ENCODE peak calls at places on chromosomes 7 and 10, in four cellular contexts. J is CD8-positive, alpha-beta T cell; H is NB4; W is Calu3. S is an unnamed sample.

GRCh38 chr7:146090023-146090645 is 26.5 kb upstream of the CNTNAP2 start:
- DNase-seq in J (no peak), H (peak), W (peak), S (no peak)

GRCh38 chr7:17530249-17530648 is 231.8 kb downstream of the AHR start:
- DNase-seq in W (no peak), J (no peak), H (no peak), S (no peak)

GRCh38 chr10:114525368-114525949 is 121.2 kb upstream of the AFAP1L2 start:
- DNase-seq in W (no peak), J (no peak), H (no peak), S (no peak)

GRCh38 chr10:6201511-6201975 is 1.2 kb upstream of the PFKFB3 start:
- DNase-seq in W (peak), J (peak), H (peak), S (peak)

GRCh38 chr7:151699147-151699546 is 177.8 kb downstream of the PRKAG2 start:
- DNase-seq in W (no peak), J (no peak), H (peak), S (no peak)

GRCh38 chr7:99794585-99795502 is 10.9 kb upstream of the CYP3A4 start:
- DNase-seq in W (no peak), H (no peak), J (no peak), S (no peak)

GRCh38 chr10:4246881-4247358 is 461.9 kb upstream of the KLF6 start:
- DNase-seq in J (no peak), H (no peak), W (no peak), S (no peak)

GRCh38 chr7:102392332-102392731 is 3.8 kb upstream of the PRKRIP1 start:
- DNase-seq in W (no peak), H (no peak), J (no peak), S (no peak)

GRCh38 chr10:130040817-130041330 is 69.8 kb downstream of the C10orf143 start:
- DNase-seq in H (no peak), W (no peak), J (no peak), S (no peak)

GRCh38 chr10:88731296-88731695 is 25.2 kb downstream of the LIPK start:
- DNase-seq in J (no peak), H (no peak), W (peak), S (no peak)
- TF ChIP-seq CTCF in J (no peak), H (no peak), W (no peak), S (no peak)

GRCh38 chr10:44879531-44879899 is 31.6 kb upstream of the TMEM72 start:
- DNase-seq in W (no peak), H (no peak), J (no peak), S (no peak)
- TF ChIP-seq CTCF in W (no peak), H (no peak), J (no peak), S (no peak)

GRCh38 chr7:23183279-23184012 is 1.6 kb downstream of the NUP42 start:
- DNase-seq in W (no peak), J (no peak), H (peak), S (no peak)

GRCh38 chr7:23185980-23186379 is 4.1 kb downstream of the NUP42 start:
- DNase-seq in H (no peak), J (no peak), W (no peak), S (no peak)

GRCh38 chr7:23184291-23184690 is 2.4 kb downstream of the NUP42 start:
- DNase-seq in W (no peak), H (no peak), J (no peak), S (no peak)

GRCh38 chr7:23184709-23185354 is 3.0 kb downstream of the NUP42 start:
- DNase-seq in J (no peak), W (peak), H (peak), S (peak)

GRCh38 chr7:23181684-23182553 is at the start of gene NUP42:
- DNase-seq in H (peak), J (peak), W (peak), S (peak)
- TF ChIP-seq CTCF in H (no peak), J (no peak), W (no peak), S (no peak)

GRCh38 chr7:6553460-6554044 is 2.3 kb upstream of the GRID2IP start:
- DNase-seq in W (no peak), H (no peak), J (no peak), S (no peak)

GRCh38 chr7:6559896-6560295 is 8.6 kb upstream of the GRID2IP start:
- DNase-seq in W (no peak), J (no peak), H (no peak), S (no peak)

GRCh38 chr7:6556196-6556595 is 4.9 kb upstream of the GRID2IP start:
- DNase-seq in W (peak), H (no peak), J (no peak), S (no peak)

GRCh38 chr7:6554848-6555247 is 3.6 kb upstream of the GRID2IP start:
- DNase-seq in J (no peak), H (no peak), W (no peak), S (no peak)

GRCh38 chr7:6558837-6559236 is 7.6 kb upstream of the GRID2IP start:
- DNase-seq in W (peak), H (peak), J (no peak), S (peak)
- TF ChIP-seq CTCF in W (peak), H (peak), J (peak), S (peak)

DNA sequence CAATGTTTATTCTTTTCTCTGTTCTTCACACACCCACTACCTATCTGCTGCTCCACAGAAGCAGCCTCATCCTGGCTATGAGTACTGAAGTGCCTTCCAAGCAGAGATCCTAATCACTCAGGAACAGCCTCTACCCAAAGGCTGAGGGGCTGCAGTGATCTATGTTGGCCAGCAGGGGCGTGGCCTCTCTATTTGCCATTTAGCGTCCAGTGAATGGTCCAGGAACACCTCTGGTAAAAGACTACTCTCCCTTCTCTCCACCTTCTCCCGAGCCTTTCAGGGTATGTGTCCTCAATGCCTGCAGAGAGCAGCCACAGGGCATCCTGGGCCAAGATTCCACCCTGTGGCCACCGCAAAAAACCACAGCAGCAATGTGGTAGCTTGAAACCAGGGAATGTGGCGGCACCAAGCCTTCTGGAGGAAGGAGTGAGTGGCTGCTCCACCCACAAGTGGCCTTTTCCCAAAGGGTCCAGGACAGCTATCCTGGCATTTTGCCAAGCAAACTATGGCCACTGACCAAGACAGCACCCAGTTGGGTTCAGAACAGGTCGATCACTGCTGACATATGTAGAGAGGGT is 70.9 kb downstream of the SYPL1 start:
- DNase-seq in W (peak), J (no peak), H (peak), S (peak)
- TF ChIP-seq CTCF in W (peak), J (peak), H (peak), S (peak)

DNA sequence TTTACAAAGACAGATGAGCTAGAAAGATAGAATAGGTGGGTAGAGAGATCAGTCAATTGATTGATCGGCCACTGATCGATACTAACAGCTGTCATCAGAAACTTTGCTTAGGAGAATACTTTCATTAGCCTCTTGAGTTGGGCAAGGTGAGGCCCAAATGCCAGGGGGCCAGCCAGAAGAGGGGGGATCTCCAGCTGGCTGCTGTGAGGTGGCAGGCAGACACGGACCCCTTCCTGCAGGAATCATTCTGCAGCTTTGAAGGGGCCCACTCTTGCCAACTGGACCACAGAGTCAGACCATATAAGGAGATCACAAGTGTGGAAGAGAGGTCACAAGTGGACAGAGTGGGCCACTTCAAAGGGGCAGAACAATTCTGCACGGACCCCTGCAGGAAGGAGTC is 62.9 kb upstream of the DOCK1 start:
- DNase-seq in H (no peak), J (no peak), W (no peak), S (no peak)
- TF ChIP-seq CTCF in H (no peak), J (no peak), W (no peak), S (no peak)

GRCh38 chr7:142025896-142026295 is 30.2 kb downstream of the MGAM start:
- DNase-seq in H (no peak), W (no peak), J (no peak), S (no peak)

GRCh38 chr7:142024547-142024946 is 28.9 kb downstream of the MGAM start:
- DNase-seq in H (no peak), W (no peak), J (no peak), S (no peak)

GRCh38 chr7:142030846-142031245 is 35.2 kb downstream of the MGAM start:
- DNase-seq in W (no peak), J (no peak), H (peak), S (no peak)

GRCh38 chr7:142033154-142033553 is 37.5 kb downstream of the MGAM start:
- DNase-seq in W (no peak), H (no peak), J (no peak), S (no peak)

GRCh38 chr7:142030294-142030693 is 34.6 kb downstream of the MGAM start:
- DNase-seq in J (no peak), W (no peak), H (peak), S (no peak)
- TF ChIP-seq CTCF in J (no peak), W (no peak), H (peak), S (no peak)

DNA sequence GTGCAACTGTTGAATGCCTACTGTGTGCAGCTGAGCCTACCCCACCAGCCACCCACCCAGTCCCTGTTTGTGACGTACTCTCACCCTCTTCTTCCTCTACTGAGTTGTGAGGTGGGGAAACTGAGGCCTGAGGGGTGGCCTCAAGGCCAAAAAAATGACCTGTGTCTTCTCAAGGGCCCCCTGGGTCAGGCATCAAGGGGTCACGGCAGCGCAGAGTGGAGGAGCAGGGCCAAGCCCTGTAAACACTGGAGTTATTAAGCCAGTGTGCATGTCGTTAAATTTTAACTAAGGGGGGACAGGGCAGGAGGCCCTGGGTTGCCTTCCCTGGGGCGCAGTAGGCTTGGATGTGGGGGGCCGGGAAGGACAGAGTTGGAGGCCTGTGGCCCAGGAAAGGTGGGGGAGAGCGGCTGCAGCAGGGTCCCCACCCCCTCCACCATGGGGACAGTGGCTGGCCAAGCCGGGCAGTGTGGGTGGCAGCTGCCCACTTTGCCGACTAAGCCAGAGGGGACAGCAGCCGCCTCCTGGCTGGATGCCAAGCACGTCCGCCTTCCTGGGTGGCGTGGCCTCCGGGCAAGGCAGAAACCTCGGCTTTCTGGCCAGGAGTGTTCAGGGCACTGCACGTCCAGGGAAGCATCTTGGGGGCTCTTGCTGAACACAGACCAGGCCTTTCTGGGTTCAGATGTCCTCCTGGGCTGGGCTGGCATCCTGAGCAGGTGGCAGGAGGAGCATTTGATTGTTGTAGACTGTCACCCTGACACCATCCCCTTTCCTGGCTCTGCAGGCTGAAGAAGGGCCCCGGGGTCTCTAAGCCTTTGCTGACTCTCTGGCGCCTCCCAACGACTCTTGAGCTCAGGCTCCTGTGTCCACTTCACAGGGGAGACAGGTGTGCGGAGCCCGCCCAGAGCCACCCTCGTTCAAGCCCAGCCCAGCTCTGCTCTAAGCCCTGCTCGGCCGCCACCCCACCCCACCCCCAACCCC is 1.9 kb downstream of the SLC29A4 start:
- DNase-seq in W (peak), H (peak), J (no peak), S (peak)
- TF ChIP-seq CTCF in W (peak), H (peak), J (no peak), S (no peak)

S was measured in endothelial cell.